ENCODE peak calls at places on chromosomes 3 and 15, in six cellular contexts. Q, F, X, Y, Z and L are unnamed samples.

GRCh38 chr3:40829876-40830275 is 305.1 kb downstream of the ZNF621 start:
- DNase-seq in X (no peak), Q (no peak), Z (no peak), Y (no peak), F (no peak), L (no peak)

GRCh38 chr3:174973465-174973864 is 114.3 kb downstream of the NAALADL2 start:
- DNase-seq in F (no peak), Z (no peak), Y (no peak), Q (no peak), X (no peak), L (no peak)

GRCh38 chr3:42118762-42119361 is 27.7 kb downstream of the TRAK1 start:
- DNase-seq in X (peak; percentile 51), F (peak; percentile 1), Z (peak; percentile 67), Y (no peak), Q (peak; percentile 87), L (peak; percentile 58)

GRCh38 chr15:58590901-58591300 is 158.6 kb downstream of the ADAM10 start:
- DNase-seq in Q (no peak), F (no peak), Z (no peak), Y (no peak), X (no peak), L (no peak)

GRCh38 chr3:188052229-188052965 is 101.6 kb upstream of the LPP start:
- DNase-seq in Y (peak; percentile 78), Q (peak; percentile 39), F (no peak), Z (no peak), X (peak; percentile 95), L (no peak)

GRCh38 chr3:150059729-150060128 is 89.0 kb upstream of the PFN2 start:
- DNase-seq in Z (no peak), X (no peak), Q (no peak), Y (no peak), F (peak; percentile 32), L (no peak)

GRCh38 chr15:31488437-31489204 is 162.0 kb downstream of the KLF13 start:
- DNase-seq in Q (peak; percentile 89), Z (peak; percentile 47), X (peak; percentile 84), F (peak; percentile 37), Y (peak; percentile 72), L (peak; percentile 35)

GRCh38 chr3:110149763-110150162 is 812.4 kb upstream of the DPPA4 start:
- DNase-seq in X (no peak), Y (no peak), Q (no peak), Z (no peak), F (no peak), L (no peak)

GRCh38 chr3:181230258-181230657 is 240.7 kb upstream of the DNAJC19 start:
- DNase-seq in Y (no peak), Z (no peak), Q (no peak), F (no peak), X (no peak), L (no peak)

GRCh38 chr3:13025090-13025489 is 48.1 kb downstream of the IQSEC1 start:
- DNase-seq in F (no peak), Q (peak; percentile 41), X (peak; percentile 80), Y (no peak), Z (no peak), L (no peak)

GRCh38 chr3:179324270-179324754 is 1.5 kb downstream of the ZNF639 start:
- DNase-seq in Z (no peak), F (no peak), Y (no peak), X (no peak), Q (peak; percentile 48), L (no peak)

GRCh38 chr3:104411760-104412159 is 954.9 kb upstream of the ALCAM start:
- DNase-seq in X (no peak), Y (no peak), F (no peak), Z (no peak), Q (no peak), L (no peak)

GRCh38 chr3:156459434-156459833 is 95.5 kb downstream of the SSR3 start:
- DNase-seq in Z (no peak), Y (no peak), F (no peak), Q (no peak), X (peak; percentile 64), L (no peak)

GRCh38 chr3:124577494-124578167 is 152.6 kb upstream of the UMPS start:
- DNase-seq in Q (no peak), Z (no peak), X (no peak), F (no peak), Y (no peak), L (no peak)

GRCh38 chr3:129708328-129708861 is 101.9 kb upstream of the PLXND1 start:
- DNase-seq in Q (no peak), Y (no peak), F (no peak), Z (no peak), X (no peak), L (no peak)

GRCh38 chr3:173653781-173654180 is 256.2 kb downstream of the NLGN1 start:
- DNase-seq in X (no peak), Q (no peak), F (no peak), Z (no peak), Y (no peak), L (no peak)

GRCh38 chr3:168269019-168269418 is 173.3 kb upstream of the GOLIM4 start:
- DNase-seq in Q (no peak), X (no peak), Z (no peak), F (no peak), Y (no peak), L (no peak)

GRCh38 chr15:72176155-72176554 is 21.4 kb downstream of the GRAMD2A start:
- DNase-seq in Q (no peak), Z (no peak), Y (peak; percentile 45), F (no peak), X (peak; percentile 72), L (no peak)

GRCh38 chr15:96792216-96792615 is 461.7 kb downstream of the NR2F2 start:
- DNase-seq in F (no peak), Q (no peak), Z (no peak), X (no peak), Y (no peak), L (no peak)

GRCh38 chr15:69145694-69146492 is 14.5 kb upstream of the GLCE start:
- DNase-seq in Y (no peak), F (no peak), Z (peak; percentile 48), Q (no peak), X (no peak), L (no peak)

GRCh38 chr3:143348486-143349327 is 229.1 kb downstream of the CHST2 start:
- DNase-seq in Z (peak; percentile 29), Q (no peak), X (no peak), F (no peak), Y (no peak), L (no peak)

GRCh38 chr3:49132437-49133225 is at the start of gene LAMB2:
- DNase-seq in Y (peak; percentile 86), Z (peak; percentile 76), F (no peak), Q (peak; percentile 83), X (peak; percentile 90), L (peak; percentile 44)

GRCh38 chr3:150249776-150250175 is 158.3 kb upstream of the TSC22D2 start:
- DNase-seq in Z (no peak), F (no peak), X (no peak), Q (no peak), Y (no peak), L (no peak)

GRCh38 chr3:14428087-14429067 is 26.0 kb downstream of the SLC6A6 start:
- DNase-seq in Q (no peak), F (no peak), Z (no peak), Y (no peak), X (peak; percentile 79), L (no peak)

GRCh38 chr15:77071338-77072223 is 672 bp upstream of the TSPAN3 start:
- DNase-seq in Q (no peak), Z (no peak), F (no peak), X (no peak), Y (no peak), L (no peak)

GRCh38 chr3:136583823-136584222 is 168.4 kb downstream of the STAG1 start:
- DNase-seq in Z (no peak), Y (no peak), F (no peak), X (no peak), Q (no peak), L (no peak)

GRCh38 chr15:66390670-66391069 is 4.0 kb downstream of the MAP2K1 start:
- DNase-seq in Z (no peak), Y (no peak), F (no peak), X (no peak), Q (peak; percentile 17), L (no peak)